ENCODE peak calls at places on chromosomes 12 and 14, in six cellular contexts. A, O, Q, U, F and X are unnamed samples.

GRCh38 chr14:61145903-61146411 is 135.2 kb downstream of the TMEM30B start:
- DNase-seq in O (no peak), A (no peak), F (no peak), U (no peak), Q (no peak), X (no peak)

GRCh38 chr12:68292157-68292940 is 38.9 kb upstream of the IL22 start:
- DNase-seq in U (no peak), F (no peak), A (no peak), O (peak; percentile 56), Q (no peak), X (no peak)

GRCh38 chr14:55097894-55098560 is 31.0 kb upstream of the LGALS3 start:
- DNase-seq in A (no peak), F (no peak), O (no peak), Q (no peak), U (no peak), X (no peak)

GRCh38 chr12:60148831-60149230 is 553.0 kb downstream of the SLC16A7 start:
- DNase-seq in F (no peak), U (no peak), A (no peak), Q (no peak), O (no peak), X (no peak)

GRCh38 chr12:31950492-31950891 is 8.7 kb upstream of the RESF1 start:
- DNase-seq in Q (no peak), A (no peak), U (no peak), O (no peak), F (no peak), X (no peak)

GRCh38 chr12:123384994-123385376 is 1.1 kb downstream of the KMT5A start:
- DNase-seq in O (no peak), A (no peak), F (no peak), U (no peak), Q (no peak), X (no peak)

GRCh38 chr12:114821571-114821970 is 137.6 kb upstream of the TBX3 start:
- DNase-seq in O (no peak), U (no peak), F (no peak), Q (no peak), A (no peak), X (no peak)

GRCh38 chr12:94707892-94708291 is 57.5 kb upstream of the TMCC3 start:
- DNase-seq in O (no peak), F (no peak), A (no peak), Q (no peak), U (no peak), X (no peak)

GRCh38 chr12:40788276-40788675 is 96.0 kb downstream of the CNTN1 start:
- DNase-seq in U (no peak), Q (peak; percentile 98), F (no peak), A (no peak), O (no peak), X (no peak)

GRCh38 chr12:125406131-125406530 is 340.9 kb downstream of the AACS start:
- DNase-seq in O (no peak), A (no peak), U (no peak), F (no peak), Q (no peak), X (no peak)

GRCh38 chr14:24072436-24072835 is 1.1 kb downstream of the CPNE6 start:
- DNase-seq in F (no peak), U (no peak), Q (peak; percentile 49), A (no peak), O (no peak), X (no peak)

GRCh38 chr12:27898022-27898421 is 74.5 kb downstream of the PTHLH start:
- DNase-seq in F (no peak), U (no peak), Q (no peak), A (no peak), O (no peak), X (no peak)

GRCh38 chr14:42222924-42223471 is 616.3 kb downstream of the LRFN5 start:
- DNase-seq in F (no peak), A (no peak), Q (peak; percentile 17), O (no peak), U (no peak), X (no peak)

GRCh38 chr12:116404913-116405611 is 127.6 kb upstream of the MED13L start:
- DNase-seq in F (no peak), U (peak; percentile 26), A (no peak), O (no peak), Q (no peak), X (no peak)

GRCh38 chr12:102616692-102617091 is 136.3 kb upstream of the IGF1 start:
- DNase-seq in O (no peak), A (no peak), Q (no peak), U (no peak), F (no peak), X (no peak)

GRCh38 chr14:53409974-53410373 is 256.9 kb upstream of the DDHD1 start:
- DNase-seq in A (no peak), F (no peak), Q (no peak), O (no peak), U (no peak), X (no peak)

GRCh38 chr14:106691601-106692291 is 1165.4 kb downstream of the TMEM121 start:
- DNase-seq in A (peak; percentile 40), Q (peak; percentile 1), U (no peak), F (peak; percentile 15), O (no peak), X (no peak)

GRCh38 chr12:12534134-12534866 is 28.4 kb downstream of the DUSP16 start:
- DNase-seq in Q (peak; percentile 41), A (no peak), O (no peak), U (no peak), F (no peak), X (no peak)

GRCh38 chr14:105914738-105915385 is 388.5 kb downstream of the TMEM121 start:
- DNase-seq in O (no peak), Q (no peak), U (no peak), F (no peak), A (no peak), X (no peak)

GRCh38 chr12:117134059-117134458 is 34.8 kb upstream of the TESC start:
- DNase-seq in U (no peak), F (no peak), A (peak; percentile 23), Q (peak; percentile 76), O (no peak), X (no peak)

GRCh38 chr12:12723681-12724420 is 6.7 kb downstream of the CDKN1B start:
- DNase-seq in Q (peak; percentile 47), O (peak; percentile 20), U (peak; percentile 28), F (peak; percentile 40), A (peak; percentile 16), X (no peak)

GRCh38 chr14:39232554-39233415 is 930 bp upstream of the MIA2 start:
- DNase-seq in U (no peak), A (no peak), O (no peak), Q (no peak), F (no peak), X (no peak)